ENCODE peak calls at places on chromosomes 3 and 15, in nine cellular contexts. One of them, this sample, is unnamed.

GRCh38 chr15:98076021-98076816 is 115.7 kb downstream of the ARRDC4 start:
- DNase-seq in endothelial cell: no peak
- DNase-seq in heart left ventricle: peak
- DNase-seq in fibroblast of pulmonary artery: no peak
- DNase-seq in HCT116: no peak
- DNase-seq in uterus: peak
- DNase-seq in endothelial cell of umbilical vein: no peak
- DNase-seq in HL-60: no peak
- DNase-seq in A549: peak
- DNase-seq in this sample: no peak

GRCh38 chr3:171842864-171843511 is at the start of gene TMEM212:
- DNase-seq in endothelial cell: no peak
- DNase-seq in heart left ventricle: no peak
- DNase-seq in fibroblast of pulmonary artery: peak
- DNase-seq in HCT116: no peak
- DNase-seq in uterus: no peak
- DNase-seq in endothelial cell of umbilical vein: peak
- DNase-seq in HL-60: no peak
- DNase-seq in A549: peak
- DNase-seq in this sample: no peak

GRCh38 chr3:182294696-182295095 is 498.6 kb upstream of the ATP11B start:
- DNase-seq in endothelial cell: no peak
- DNase-seq in heart left ventricle: no peak
- DNase-seq in fibroblast of pulmonary artery: no peak
- DNase-seq in HCT116: no peak
- DNase-seq in uterus: no peak
- DNase-seq in endothelial cell of umbilical vein: no peak
- DNase-seq in HL-60: no peak
- DNase-seq in A549: no peak
- DNase-seq in this sample: no peak

GRCh38 chr3:134605506-134605905 is 45.3 kb downstream of the KY start:
- DNase-seq in endothelial cell: no peak
- DNase-seq in heart left ventricle: no peak
- DNase-seq in fibroblast of pulmonary artery: no peak
- DNase-seq in HCT116: no peak
- DNase-seq in uterus: no peak
- DNase-seq in endothelial cell of umbilical vein: no peak
- DNase-seq in HL-60: no peak
- DNase-seq in A549: no peak
- DNase-seq in this sample: no peak

GRCh38 chr15:77181305-77182074 is 110.6 kb upstream of the TSPAN3 start:
- DNase-seq in endothelial cell: no peak
- DNase-seq in heart left ventricle: no peak
- DNase-seq in fibroblast of pulmonary artery: no peak
- DNase-seq in HCT116: no peak
- DNase-seq in uterus: no peak
- DNase-seq in endothelial cell of umbilical vein: no peak
- DNase-seq in HL-60: no peak
- DNase-seq in A549: no peak
- DNase-seq in this sample: peak

GRCh38 chr3:8532251-8532831 is 30.7 kb downstream of the LMCD1 start:
- DNase-seq in endothelial cell: no peak
- DNase-seq in heart left ventricle: peak
- DNase-seq in fibroblast of pulmonary artery: no peak
- DNase-seq in HCT116: no peak
- DNase-seq in uterus: no peak
- DNase-seq in endothelial cell of umbilical vein: no peak
- DNase-seq in HL-60: no peak
- DNase-seq in A549: peak
- DNase-seq in this sample: no peak

GRCh38 chr15:63244399-63244798 is 33.0 kb upstream of the APH1B start:
- DNase-seq in endothelial cell: no peak
- DNase-seq in heart left ventricle: no peak
- DNase-seq in fibroblast of pulmonary artery: peak
- DNase-seq in HCT116: no peak
- DNase-seq in uterus: no peak
- DNase-seq in endothelial cell of umbilical vein: peak
- DNase-seq in HL-60: no peak
- DNase-seq in A549: no peak
- DNase-seq in this sample: no peak

GRCh38 chr3:112498916-112499315 is 356 bp downstream of the BTLA start:
- DNase-seq in endothelial cell: no peak
- DNase-seq in heart left ventricle: no peak
- DNase-seq in fibroblast of pulmonary artery: no peak
- DNase-seq in HCT116: no peak
- DNase-seq in uterus: no peak
- DNase-seq in endothelial cell of umbilical vein: no peak
- DNase-seq in HL-60: no peak
- DNase-seq in A549: no peak
- DNase-seq in this sample: no peak

GRCh38 chr3:65635661-65636060 is 403.1 kb downstream of the MAGI1 start:
- DNase-seq in endothelial cell: no peak
- DNase-seq in heart left ventricle: no peak
- DNase-seq in fibroblast of pulmonary artery: no peak
- DNase-seq in HCT116: no peak
- DNase-seq in uterus: no peak
- DNase-seq in endothelial cell of umbilical vein: no peak
- DNase-seq in HL-60: no peak
- DNase-seq in A549: no peak
- DNase-seq in this sample: no peak

GRCh38 chr15:62456011-62456920 is 291.2 kb upstream of the C2CD4B start:
- DNase-seq in endothelial cell: no peak
- DNase-seq in heart left ventricle: peak
- DNase-seq in fibroblast of pulmonary artery: no peak
- DNase-seq in HCT116: no peak
- DNase-seq in uterus: no peak
- DNase-seq in endothelial cell of umbilical vein: no peak
- DNase-seq in HL-60: no peak
- DNase-seq in A549: no peak
- DNase-seq in this sample: no peak

GRCh38 chr3:127823590-127823857 is 1.2 kb upstream of the MGLL start:
- DNase-seq in endothelial cell: no peak
- DNase-seq in heart left ventricle: no peak
- DNase-seq in fibroblast of pulmonary artery: no peak
- DNase-seq in HCT116: no peak
- DNase-seq in uterus: no peak
- DNase-seq in endothelial cell of umbilical vein: peak
- DNase-seq in HL-60: no peak
- DNase-seq in A549: no peak
- DNase-seq in this sample: no peak

GRCh38 chr3:66098436-66098835 is 59.7 kb upstream of the MAGI1 start:
- DNase-seq in endothelial cell: no peak
- DNase-seq in heart left ventricle: no peak
- DNase-seq in fibroblast of pulmonary artery: peak
- DNase-seq in HCT116: no peak
- DNase-seq in uterus: no peak
- DNase-seq in endothelial cell of umbilical vein: no peak
- DNase-seq in HL-60: no peak
- DNase-seq in A549: no peak
- DNase-seq in this sample: no peak

GRCh38 chr3:88661433-88661824 is 446.0 kb upstream of the EPHA3 start:
- DNase-seq in endothelial cell: no peak
- DNase-seq in heart left ventricle: no peak
- DNase-seq in fibroblast of pulmonary artery: no peak
- DNase-seq in HCT116: no peak
- DNase-seq in uterus: no peak
- DNase-seq in endothelial cell of umbilical vein: no peak
- DNase-seq in HL-60: no peak
- DNase-seq in A549: no peak
- DNase-seq in this sample: no peak

GRCh38 chr3:150371741-150372254 is 36.3 kb upstream of the TSC22D2 start:
- DNase-seq in endothelial cell: no peak
- DNase-seq in heart left ventricle: peak
- DNase-seq in fibroblast of pulmonary artery: peak
- DNase-seq in HCT116: peak
- DNase-seq in uterus: peak
- DNase-seq in endothelial cell of umbilical vein: peak
- DNase-seq in HL-60: no peak
- DNase-seq in A549: peak
- DNase-seq in this sample: no peak

GRCh38 chr3:150367771-150368170 is 40.3 kb upstream of the TSC22D2 start:
- DNase-seq in endothelial cell: no peak
- DNase-seq in heart left ventricle: no peak
- DNase-seq in fibroblast of pulmonary artery: no peak
- DNase-seq in HCT116: no peak
- DNase-seq in uterus: no peak
- DNase-seq in endothelial cell of umbilical vein: no peak
- DNase-seq in HL-60: no peak
- DNase-seq in A549: no peak
- DNase-seq in this sample: no peak

GRCh38 chr3:150372320-150373118 is 35.6 kb upstream of the TSC22D2 start:
- DNase-seq in endothelial cell: no peak
- DNase-seq in heart left ventricle: no peak
- DNase-seq in fibroblast of pulmonary artery: peak
- DNase-seq in HCT116: no peak
- DNase-seq in uterus: no peak
- DNase-seq in endothelial cell of umbilical vein: peak
- DNase-seq in HL-60: no peak
- DNase-seq in A549: peak
- DNase-seq in this sample: no peak

GRCh38 chr3:150370982-150371381 is 37.1 kb upstream of the TSC22D2 start:
- DNase-seq in endothelial cell: no peak
- DNase-seq in heart left ventricle: no peak
- DNase-seq in fibroblast of pulmonary artery: no peak
- DNase-seq in HCT116: no peak
- DNase-seq in uterus: no peak
- DNase-seq in endothelial cell of umbilical vein: peak
- DNase-seq in HL-60: no peak
- DNase-seq in A549: no peak
- DNase-seq in this sample: no peak

GRCh38 chr3:150370129-150370602 is 37.9 kb upstream of the TSC22D2 start:
- DNase-seq in endothelial cell: no peak
- DNase-seq in heart left ventricle: peak
- DNase-seq in fibroblast of pulmonary artery: peak
- DNase-seq in HCT116: peak
- DNase-seq in uterus: peak
- DNase-seq in endothelial cell of umbilical vein: peak
- DNase-seq in HL-60: no peak
- DNase-seq in A549: peak
- DNase-seq in this sample: no peak
- TF ChIP-seq CTCF in endothelial cell: no peak
- TF ChIP-seq CTCF in heart left ventricle: peak
- TF ChIP-seq CTCF in fibroblast of pulmonary artery: peak
- TF ChIP-seq CTCF in HCT116: peak
- TF ChIP-seq CTCF in uterus: peak
- TF ChIP-seq CTCF in endothelial cell of umbilical vein: no peak
- TF ChIP-seq CTCF in HL-60: no peak
- TF ChIP-seq CTCF in A549: no peak
- TF ChIP-seq CTCF in this sample: no peak

DNA sequence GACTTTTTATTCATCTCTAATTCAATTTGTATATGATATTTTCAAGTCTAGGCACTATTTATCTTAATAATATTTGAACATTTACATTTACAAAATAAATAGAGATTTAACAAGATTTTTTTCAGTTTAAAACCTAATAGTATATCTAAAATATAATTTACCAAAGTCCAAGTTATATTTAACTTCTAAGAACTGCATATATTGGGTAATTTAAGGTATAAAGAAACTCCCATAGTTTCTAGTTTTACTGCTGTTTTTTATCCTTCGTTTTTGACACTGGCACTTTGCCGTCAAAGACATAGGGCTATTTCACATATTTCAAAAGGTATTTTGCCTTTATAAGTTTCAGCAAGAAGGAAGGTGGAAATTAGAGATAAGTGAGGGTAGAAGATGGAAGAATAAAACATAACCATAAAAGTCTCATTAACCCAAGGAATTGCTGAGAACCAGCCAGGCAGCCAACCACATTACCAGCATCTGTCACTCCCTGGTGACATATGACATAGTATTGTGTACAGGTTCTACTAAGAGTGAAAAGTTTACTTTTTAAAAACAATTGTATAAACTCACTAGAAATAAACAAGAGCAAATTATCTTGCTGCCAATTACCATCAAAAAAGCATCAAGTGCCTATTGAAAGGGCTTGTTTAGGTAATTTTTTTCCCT is 251.5 kb downstream of the NSUN3 start:
- DNase-seq in endothelial cell: no peak
- DNase-seq in heart left ventricle: no peak
- DNase-seq in fibroblast of pulmonary artery: no peak
- DNase-seq in HCT116: no peak
- DNase-seq in uterus: no peak
- DNase-seq in endothelial cell of umbilical vein: no peak
- DNase-seq in HL-60: no peak
- DNase-seq in A549: no peak
- DNase-seq in this sample: no peak
- TF ChIP-seq CTCF in endothelial cell: no peak
- TF ChIP-seq CTCF in heart left ventricle: no peak
- TF ChIP-seq CTCF in fibroblast of pulmonary artery: no peak
- TF ChIP-seq CTCF in HCT116: no peak
- TF ChIP-seq CTCF in uterus: no peak
- TF ChIP-seq CTCF in endothelial cell of umbilical vein: no peak
- TF ChIP-seq CTCF in HL-60: no peak
- TF ChIP-seq CTCF in A549: no peak
- TF ChIP-seq CTCF in this sample: no peak

GRCh38 chr3:47440131-47440530 is 35.6 kb downstream of the SCAP start:
- DNase-seq in endothelial cell: no peak
- DNase-seq in heart left ventricle: no peak
- DNase-seq in fibroblast of pulmonary artery: peak
- DNase-seq in HCT116: no peak
- DNase-seq in uterus: no peak
- DNase-seq in endothelial cell of umbilical vein: peak
- DNase-seq in HL-60: no peak
- DNase-seq in A549: no peak
- DNase-seq in this sample: no peak
- TF ChIP-seq CTCF in endothelial cell: peak
- TF ChIP-seq CTCF in heart left ventricle: no peak
- TF ChIP-seq CTCF in fibroblast of pulmonary artery: peak
- TF ChIP-seq CTCF in HCT116: peak
- TF ChIP-seq CTCF in uterus: no peak
- TF ChIP-seq CTCF in endothelial cell of umbilical vein: no peak
- TF ChIP-seq CTCF in HL-60: no peak
- TF ChIP-seq CTCF in A549: peak
- TF ChIP-seq CTCF in this sample: no peak

DNA sequence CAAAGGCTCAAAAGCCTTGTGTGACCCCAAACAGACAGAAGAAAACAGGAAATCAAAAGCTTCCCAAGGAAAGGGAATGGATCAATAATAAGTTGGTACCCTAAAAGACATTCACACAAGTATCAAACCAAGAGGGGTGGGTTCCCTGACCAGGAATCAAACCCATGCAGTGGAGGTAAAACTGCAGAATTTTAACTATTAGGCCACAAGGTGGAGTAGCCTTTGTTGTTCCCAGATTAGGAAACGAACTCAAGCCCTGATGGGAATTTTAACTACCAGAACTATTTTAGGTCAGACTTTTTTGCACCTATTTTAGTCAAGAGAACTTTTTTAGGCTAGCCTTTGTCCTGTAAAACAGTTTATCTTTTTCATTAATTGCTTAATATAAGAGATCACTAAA is 31.4 kb downstream of the SETMAR start:
- DNase-seq in endothelial cell: no peak
- DNase-seq in heart left ventricle: no peak
- DNase-seq in fibroblast of pulmonary artery: no peak
- DNase-seq in HCT116: no peak
- DNase-seq in uterus: no peak
- DNase-seq in endothelial cell of umbilical vein: no peak
- DNase-seq in HL-60: no peak
- DNase-seq in A549: no peak
- DNase-seq in this sample: no peak
- TF ChIP-seq CTCF in endothelial cell: peak
- TF ChIP-seq CTCF in heart left ventricle: no peak
- TF ChIP-seq CTCF in fibroblast of pulmonary artery: peak
- TF ChIP-seq CTCF in HCT116: no peak
- TF ChIP-seq CTCF in uterus: no peak
- TF ChIP-seq CTCF in endothelial cell of umbilical vein: no peak
- TF ChIP-seq CTCF in HL-60: no peak
- TF ChIP-seq CTCF in A549: peak
- TF ChIP-seq CTCF in this sample: no peak